ENCODE peak calls at places on chromosome 13, in eight cellular contexts. Y, Z, F, H, C, K, M and U are unnamed samples.

GRCh38 chr13:85729296-85729695 is 69.9 kb downstream of the SLITRK6 start:
- DNase-seq in Y (no peak), H (no peak), C (no peak), F (no peak), M (no peak), K (no peak), Z (no peak), U (no peak)

GRCh38 chr13:32115069-32115468 is 83.5 kb downstream of the FRY start:
- DNase-seq in Z (no peak), C (no peak), M (no peak), H (no peak), K (no peak), Y (no peak), F (no peak), U (no peak)

GRCh38 chr13:25752957-25753540 is 298.8 kb downstream of the SHISA2 start:
- DNase-seq in K (no peak), Y (no peak), M (no peak), F (no peak), H (peak), Z (no peak), C (no peak), U (no peak)

GRCh38 chr13:84737671-84738070 is 855.4 kb upstream of the SLITRK1 start:
- DNase-seq in C (no peak), K (no peak), H (no peak), Y (no peak), M (no peak), F (no peak), Z (no peak), U (no peak)

GRCh38 chr13:29508130-29508873 is 87.2 kb downstream of the SLC7A1 start:
- DNase-seq in M (peak), F (peak), K (peak), Y (peak), H (peak), Z (peak), C (peak), U (peak)

GRCh38 chr13:39484506-39485313 is 118.3 kb downstream of the LHFPL6 start:
- DNase-seq in H (no peak), K (no peak), F (no peak), M (no peak), Y (no peak), Z (no peak), C (no peak), U (no peak)

GRCh38 chr13:76965759-76966421 is 17.6 kb downstream of the ACOD1 start:
- DNase-seq in F (no peak), M (no peak), K (no peak), C (no peak), Y (peak), Z (no peak), H (peak), U (peak)

GRCh38 chr13:83798731-83799130 is 83.5 kb downstream of the SLITRK1 start:
- DNase-seq in C (no peak), K (no peak), Y (no peak), M (no peak), F (no peak), H (no peak), Z (no peak), U (no peak)

GRCh38 chr13:72255908-72256307 is 388.9 kb upstream of the DACH1 start:
- DNase-seq in Y (no peak), K (peak), C (no peak), H (no peak), F (no peak), Z (no peak), M (no peak), U (no peak)

GRCh38 chr13:109673477-109673876 is 112.9 kb downstream of the IRS2 start:
- DNase-seq in Y (no peak), H (no peak), M (no peak), F (no peak), Z (no peak), C (no peak), K (no peak), U (no peak)

GRCh38 chr13:77853701-77854100 is 64.9 kb downstream of the EDNRB start:
- DNase-seq in H (no peak), Y (no peak), Z (no peak), F (no peak), C (no peak), K (no peak), M (no peak), U (no peak)

GRCh38 chr13:111225810-111226546 is 94.5 kb upstream of the TEX29 start:
- DNase-seq in K (no peak), Y (no peak), C (no peak), M (no peak), Z (peak), H (no peak), F (no peak), U (no peak)